ENCODE peak calls at places on chromosome 2, in eight cellular contexts. O is transverse colon, Z is upper lobe of right lung, S is thyroid gland, L is tibial artery, G is cardiac muscle cell, J is right cardiac atrium, Y is colonic mucosa. R is an unnamed sample.

GRCh38 chr2:208025037-208025813 is at the start of gene PLEKHM3:
- DNase-seq in O (peak; percentile 90), Z (peak; percentile 94), S (peak; percentile 82), L (peak; percentile 88), G (peak; percentile 93), J (peak; percentile 94), Y (peak; percentile 89), R (peak; percentile 75)

GRCh38 chr2:29782531-29782930 is 138.9 kb downstream of the ALK start:
- DNase-seq in O (no peak), Z (no peak), S (no peak), L (no peak), G (no peak), J (no peak), Y (no peak), R (no peak)

GRCh38 chr2:205094031-205094430 is 548.8 kb downstream of the PARD3B start:
- DNase-seq in O (no peak), Z (no peak), S (no peak), L (no peak), G (no peak), J (no peak), Y (no peak), R (no peak)

GRCh38 chr2:69046221-69046662 is 33.3 kb downstream of the ANTXR1 start:
- DNase-seq in O (no peak), Z (no peak), S (no peak), L (no peak), G (peak; percentile 66), J (no peak), Y (no peak), R (peak; percentile 81)

GRCh38 chr2:319059-319600 is 31.2 kb upstream of the ALKAL2 start:
- DNase-seq in O (no peak), Z (no peak), S (no peak), L (no peak), G (no peak), J (no peak), Y (no peak), R (no peak)

GRCh38 chr2:236625156-236625690 is 55.6 kb downstream of the ACKR3 start:
- DNase-seq in O (no peak), Z (peak; percentile 49), S (no peak), L (peak; percentile 53), G (no peak), J (no peak), Y (no peak), R (no peak)

GRCh38 chr2:237244976-237245646 is 159.4 kb downstream of the COPS8 start:
- DNase-seq in O (no peak), Z (no peak), S (no peak), L (no peak), G (peak; percentile 98), J (no peak), Y (no peak), R (no peak)

GRCh38 chr2:190607014-190607597 is 41.8 kb upstream of the NAB1 start:
- DNase-seq in O (no peak), Z (no peak), S (no peak), L (no peak), G (peak; percentile 90), J (no peak), Y (no peak), R (peak; percentile 41)

GRCh38 chr2:206693399-206694137 is 24.6 kb downstream of the DYTN start:
- DNase-seq in O (no peak), Z (no peak), S (peak; percentile 22), L (no peak), G (peak; percentile 77), J (no peak), Y (peak; percentile 29), R (peak; percentile 27)

GRCh38 chr2:172704072-172704936 is 31.3 kb upstream of the RAPGEF4 start:
- DNase-seq in O (no peak), Z (no peak), S (no peak), L (no peak), G (peak; percentile 48), J (no peak), Y (no peak), R (no peak)

GRCh38 chr2:218859556-218859993 is at the start of gene WNT6:
- DNase-seq in O (no peak), Z (peak; percentile 66), S (no peak), L (peak; percentile 40), G (no peak), J (no peak), Y (no peak), R (no peak)

GRCh38 chr2:56812432-56812831 is 628.6 kb downstream of the CCDC85A start:
- DNase-seq in O (no peak), Z (no peak), S (no peak), L (no peak), G (no peak), J (no peak), Y (no peak), R (no peak)

GRCh38 chr2:7030810-7031209 is 113.6 kb downstream of the RNF144A start:
- DNase-seq in O (no peak), Z (no peak), S (no peak), L (no peak), G (no peak), J (no peak), Y (no peak), R (no peak)

GRCh38 chr2:88077076-88077475 is 9.5 kb downstream of the SMYD1 start:
- DNase-seq in O (no peak), Z (no peak), S (no peak), L (no peak), G (no peak), J (no peak), Y (no peak), R (no peak)

GRCh38 chr2:61620244-61621159 is 82.3 kb upstream of the XPO1 start:
- DNase-seq in O (no peak), Z (no peak), S (no peak), L (peak; percentile 13), G (peak; percentile 74), J (no peak), Y (no peak), R (peak; percentile 63)

GRCh38 chr2:86194751-86195054 is 559 bp downstream of the IMMT start:
- DNase-seq in O (peak; percentile 97), Z (no peak), S (no peak), L (no peak), G (no peak), J (no peak), Y (peak; percentile 97), R (no peak)

GRCh38 chr2:79040967-79041582 is 15.6 kb downstream of the REG3G start:
- DNase-seq in O (no peak), Z (no peak), S (no peak), L (no peak), G (no peak), J (no peak), Y (no peak), R (no peak)

GRCh38 chr2:116585654-116586053 is 1228.8 kb upstream of the DDX18 start:
- DNase-seq in O (no peak), Z (no peak), S (no peak), L (no peak), G (no peak), J (no peak), Y (no peak), R (no peak)

GRCh38 chr2:3611611-3612010 is 16.7 kb downstream of the COLEC11 start:
- DNase-seq in O (no peak), Z (peak; percentile 39), S (no peak), L (peak; percentile 33), G (no peak), J (no peak), Y (peak; percentile 7), R (no peak)

GRCh38 chr2:238321467-238321866 is 1.1 kb downstream of the TRAF3IP1 start:
- DNase-seq in O (no peak), Z (no peak), S (no peak), L (no peak), G (no peak), J (no peak), Y (no peak), R (no peak)
- H3K4me3 ChIP-seq in O (no peak overlapping the region), Z (peak overlapping the region; percentile 63), S (no peak overlapping the region), L (peak overlapping the region; percentile 92), G (peak overlapping the region; percentile 99), J (peak overlapping the region; percentile 89), Y (peak overlapping the region; percentile 68), R (peak overlapping the region; percentile 71)

GRCh38 chr2:128262315-128263253 is 56.1 kb downstream of the HS6ST1 start:
- DNase-seq in O (no peak), Z (peak; percentile 52), S (no peak), L (no peak), G (no peak), J (no peak), Y (no peak), R (no peak)

GRCh38 chr2:128263902-128264331 is 54.8 kb downstream of the HS6ST1 start:
- DNase-seq in O (peak; percentile 62), Z (peak; percentile 41), S (no peak), L (no peak), G (no peak), J (no peak), Y (peak; percentile 69), R (no peak)

GRCh38 chr2:128259585-128259984 is 59.1 kb downstream of the HS6ST1 start:
- DNase-seq in O (no peak), Z (peak; percentile 9), S (no peak), L (no peak), G (no peak), J (no peak), Y (no peak), R (no peak)

GRCh38 chr2:128260239-128261138 is 58.2 kb downstream of the HS6ST1 start:
- DNase-seq in O (no peak), Z (peak; percentile 71), S (peak; percentile 35), L (no peak), G (peak; percentile 90), J (peak; percentile 89), Y (no peak), R (no peak)

GRCh38 chr2:128261245-128262128 is 57.2 kb downstream of the HS6ST1 start:
- DNase-seq in O (no peak), Z (peak; percentile 60), S (no peak), L (no peak), G (no peak), J (no peak), Y (no peak), R (no peak)
- H3K9me3 ChIP-seq in O (no peaks in the 10 kb centered on the region), Z (no peaks in the 10 kb centered on the region), S (no peaks in the 10 kb centered on the region), L (no peaks in the 10 kb centered on the region), G (no peaks in the 10 kb centered on the region), J (no peaks in the 10 kb centered on the region), Y (no peaks in the 10 kb centered on the region), R (peaks cover 6% of the 10 kb centered on the region)

DNA sequence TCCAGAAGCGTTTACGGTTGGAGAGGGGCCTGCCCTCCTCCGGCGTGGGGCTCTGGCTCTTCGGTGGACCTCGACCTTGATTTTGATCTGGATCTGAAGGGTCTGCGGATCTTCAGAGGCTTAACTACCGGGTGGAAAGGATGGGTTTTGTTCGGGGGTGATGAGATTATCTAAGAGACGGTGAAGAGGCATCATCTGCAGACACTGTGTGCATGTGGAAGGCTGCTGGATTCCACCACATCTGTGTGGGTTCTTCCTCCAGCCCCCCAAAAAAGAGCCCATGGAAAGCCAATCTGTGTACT is 1.0 kb downstream of the LGALSL start:
- DNase-seq in O (no peak), Z (no peak), S (no peak), L (no peak), G (no peak), J (no peak), Y (no peak), R (no peak)
- H3K27ac ChIP-seq in O (peak overlapping the region; percentile 93), Z (peak overlapping the region; percentile 94), S (peak overlapping the region; percentile 40), L (peak overlapping the region; percentile 93), G (no peak overlapping the region), J (peak overlapping the region; percentile 81), Y (peak overlapping the region; percentile 93), R (no peak overlapping the region)

DNA sequence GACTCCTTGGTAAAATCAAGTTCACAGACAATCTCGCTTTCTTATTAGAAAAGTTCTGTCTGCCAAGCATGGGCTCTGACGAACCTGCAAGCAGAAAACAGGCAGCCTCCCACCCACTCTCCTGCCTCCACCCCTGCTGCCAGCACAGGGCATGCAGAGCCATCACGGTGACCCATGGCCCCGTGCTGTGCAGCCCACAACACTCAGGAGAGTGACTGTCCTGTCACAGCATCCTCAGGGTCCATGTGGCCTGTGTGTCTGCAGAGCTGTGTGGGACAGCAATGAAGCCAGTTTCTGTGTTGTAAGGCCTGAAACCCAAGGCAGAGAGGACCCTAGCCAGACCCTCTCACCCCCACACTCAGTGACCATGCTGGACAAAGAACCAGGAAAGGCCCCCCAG is 46.2 kb downstream of the TFCP2L1 start:
- DNase-seq in O (no peak), Z (peak; percentile 43), S (no peak), L (peak; percentile 47), G (no peak), J (no peak), Y (no peak), R (no peak)
- H3K4me3 ChIP-seq in O (no peak overlapping the region), Z (no peak overlapping the region), S (no peak overlapping the region), L (no peak overlapping the region), G (no peak overlapping the region), J (no peak overlapping the region), Y (no peak overlapping the region), R (no peak overlapping the region)